ENCODE peak calls at places on chromosomes 3 and 15, in eight cellular contexts. N, M, H, W, A, E, G and O are unnamed samples.

GRCh38 chr3:81744366-81744765 is 17.1 kb downstream of the GBE1 start:
- DNase-seq in N (no peak), A (peak), W (no peak), H (peak), M (no peak), G (no peak), E (no peak), O (no peak)

GRCh38 chr3:18030371-18030870 is 288.0 kb upstream of the TBC1D5 start:
- DNase-seq in H (no peak), W (no peak), G (no peak), N (no peak), M (no peak), A (no peak), E (no peak), O (no peak)

GRCh38 chr3:133474251-133474801 is 74.5 kb downstream of the BFSP2 start:
- DNase-seq in M (no peak), A (no peak), G (no peak), H (no peak), N (no peak), W (no peak), E (peak), O (no peak)

GRCh38 chr15:77631790-77632551 is 741 bp downstream of the LINGO1 start:
- DNase-seq in M (peak), W (no peak), E (no peak), A (peak), G (no peak), N (no peak), H (no peak), O (no peak)

GRCh38 chr3:171099911-171100310 is 73.4 kb upstream of the SLC2A2 start:
- DNase-seq in H (no peak), G (no peak), W (no peak), N (no peak), A (no peak), M (no peak), E (no peak), O (no peak)

GRCh38 chr3:55189359-55189801 is 261.5 kb upstream of the LRTM1 start:
- DNase-seq in H (no peak), W (no peak), A (no peak), M (no peak), E (no peak), G (no peak), N (no peak), O (no peak)

GRCh38 chr3:114405202-114405601 is 111.4 kb downstream of the TIGIT start:
- DNase-seq in E (no peak), W (no peak), N (no peak), M (no peak), A (no peak), G (no peak), H (no peak), O (no peak)

GRCh38 chr15:68537506-68537905 is 41.3 kb upstream of the CORO2B start:
- DNase-seq in M (no peak), W (no peak), N (no peak), G (no peak), E (no peak), H (no peak), A (no peak), O (no peak)

GRCh38 chr15:39788108-39788507 is 5.5 kb upstream of the FSIP1 start:
- DNase-seq in A (no peak), W (no peak), M (no peak), G (no peak), H (no peak), N (no peak), E (no peak), O (no peak)

GRCh38 chr15:83846847-83847246 is 192.9 kb downstream of the ADAMTSL3 start:
- DNase-seq in G (no peak), M (no peak), E (no peak), H (no peak), A (no peak), W (no peak), N (no peak), O (no peak)

GRCh38 chr3:32437898-32438297 is 46.2 kb downstream of the CMTM7 start:
- DNase-seq in N (no peak), W (no peak), G (peak), H (no peak), E (no peak), M (peak), A (no peak), O (no peak)

GRCh38 chr15:61275901-61276300 is 46.8 kb upstream of the RORA start:
- DNase-seq in A (peak), N (no peak), M (no peak), G (no peak), E (peak), W (no peak), H (no peak), O (no peak)

GRCh38 chr15:88896339-88897033 is 1.1 kb upstream of the HAPLN3 start:
- DNase-seq in G (no peak), A (no peak), W (no peak), H (no peak), E (no peak), N (no peak), M (no peak), O (no peak)

GRCh38 chr3:146165844-146166243 is 4.9 kb upstream of the PLOD2 start:
- DNase-seq in N (no peak), G (no peak), W (no peak), A (no peak), M (no peak), E (no peak), H (no peak), O (no peak)

GRCh38 chr3:41933154-41933676 is 28.7 kb downstream of the ULK4 start:
- DNase-seq in H (peak), G (no peak), E (no peak), A (no peak), M (no peak), N (no peak), W (no peak), O (no peak)

GRCh38 chr3:54931182-54931581 is 3.3 kb upstream of the LRTM1 start:
- DNase-seq in G (no peak), E (no peak), M (no peak), N (no peak), A (no peak), H (no peak), W (no peak), O (no peak)